ENCODE peak calls at places on chromosomes 6 and 20, in seven cellular contexts. G, T, N, Q, P, B and X are unnamed samples.

GRCh38 chr20:46132705-46133120 is 14.6 kb downstream of the CD40 start:
- DNase-seq in P (peak; percentile 67), T (peak; percentile 76), G (peak; percentile 84), Q (peak; percentile 76), N (peak; percentile 53), B (peak; percentile 54), X (peak; percentile 93)

GRCh38 chr6:80439721-80440488 is 333.4 kb downstream of the BCKDHB start:
- DNase-seq in N (no peak), Q (no peak), P (no peak), B (no peak), G (no peak), T (no peak), X (no peak)

GRCh38 chr6:29553268-29554057 is 6.1 kb downstream of the UBD start:
- DNase-seq in B (peak; percentile 57), P (no peak), Q (peak; percentile 9), T (peak; percentile 67), N (peak; percentile 20), G (peak; percentile 78), X (peak; percentile 88)

GRCh38 chr6:16659471-16660156 is 101.6 kb downstream of the ATXN1 start:
- DNase-seq in P (no peak), Q (no peak), T (no peak), G (no peak), B (no peak), N (no peak), X (no peak)

GRCh38 chr20:53080969-53081871 is 109.1 kb downstream of the TSHZ2 start:
- DNase-seq in N (no peak), T (no peak), G (no peak), Q (no peak), B (peak; percentile 69), P (no peak), X (peak; percentile 6)

GRCh38 chr20:52242237-52243230 is 51.0 kb upstream of the ZFP64 start:
- DNase-seq in G (peak; percentile 49), N (no peak), Q (peak; percentile 15), P (no peak), T (no peak), B (peak; percentile 52), X (peak; percentile 22)

GRCh38 chr6:42120895-42121865 is 21.2 kb downstream of the C6orf132 start:
- DNase-seq in Q (no peak), T (no peak), N (no peak), G (no peak), P (no peak), B (peak; percentile 9), X (no peak)

GRCh38 chr20:47799116-47799715 is 13.9 kb upstream of the SULF2 start:
- DNase-seq in T (no peak), G (no peak), N (no peak), P (no peak), Q (no peak), B (no peak), X (no peak)

GRCh38 chr6:128600397-128600951 is 80.1 kb upstream of the PTPRK start:
- DNase-seq in P (peak; percentile 40), B (peak; percentile 93), N (no peak), Q (peak; percentile 88), T (no peak), G (no peak), X (no peak)

GRCh38 chr6:2063547-2063946 is 181.9 kb downstream of the GMDS start:
- DNase-seq in Q (no peak), G (no peak), T (no peak), P (no peak), B (no peak), N (no peak), X (no peak)

GRCh38 chr6:67736161-67736560 is 898.9 kb upstream of the ADGRB3 start:
- DNase-seq in G (no peak), B (no peak), N (no peak), T (no peak), Q (no peak), P (no peak), X (no peak)

GRCh38 chr6:76026101-76026500 is 46.4 kb downstream of the IMPG1 start:
- DNase-seq in G (no peak), Q (peak; percentile 6), B (peak; percentile 3), P (peak; percentile 37), T (no peak), N (no peak), X (no peak)

GRCh38 chr20:49850463-49851233 is 38.0 kb downstream of the SLC9A8 start:
- DNase-seq in P (no peak), B (no peak), G (no peak), Q (no peak), N (no peak), T (no peak), X (no peak)

GRCh38 chr6:87257975-87258374 is 64.4 kb upstream of the SMIM8 start:
- DNase-seq in N (no peak), B (no peak), T (no peak), Q (no peak), P (no peak), G (no peak), X (no peak)

GRCh38 chr20:12594410-12595130 is 414.2 kb upstream of the SPTLC3 start:
- DNase-seq in B (peak; percentile 14), T (no peak), N (no peak), G (peak; percentile 52), Q (peak; percentile 32), P (no peak), X (no peak)

GRCh38 chr6:15239606-15240364 is 6.1 kb upstream of the JARID2 start:
- DNase-seq in N (no peak), T (no peak), Q (no peak), P (no peak), G (no peak), B (no peak), X (no peak)

GRCh38 chr6:126701799-126702198 is 361.9 kb downstream of the CENPW start:
- DNase-seq in N (no peak), P (no peak), Q (peak; percentile 41), T (no peak), G (no peak), B (peak; percentile 45), X (no peak)

DNA sequence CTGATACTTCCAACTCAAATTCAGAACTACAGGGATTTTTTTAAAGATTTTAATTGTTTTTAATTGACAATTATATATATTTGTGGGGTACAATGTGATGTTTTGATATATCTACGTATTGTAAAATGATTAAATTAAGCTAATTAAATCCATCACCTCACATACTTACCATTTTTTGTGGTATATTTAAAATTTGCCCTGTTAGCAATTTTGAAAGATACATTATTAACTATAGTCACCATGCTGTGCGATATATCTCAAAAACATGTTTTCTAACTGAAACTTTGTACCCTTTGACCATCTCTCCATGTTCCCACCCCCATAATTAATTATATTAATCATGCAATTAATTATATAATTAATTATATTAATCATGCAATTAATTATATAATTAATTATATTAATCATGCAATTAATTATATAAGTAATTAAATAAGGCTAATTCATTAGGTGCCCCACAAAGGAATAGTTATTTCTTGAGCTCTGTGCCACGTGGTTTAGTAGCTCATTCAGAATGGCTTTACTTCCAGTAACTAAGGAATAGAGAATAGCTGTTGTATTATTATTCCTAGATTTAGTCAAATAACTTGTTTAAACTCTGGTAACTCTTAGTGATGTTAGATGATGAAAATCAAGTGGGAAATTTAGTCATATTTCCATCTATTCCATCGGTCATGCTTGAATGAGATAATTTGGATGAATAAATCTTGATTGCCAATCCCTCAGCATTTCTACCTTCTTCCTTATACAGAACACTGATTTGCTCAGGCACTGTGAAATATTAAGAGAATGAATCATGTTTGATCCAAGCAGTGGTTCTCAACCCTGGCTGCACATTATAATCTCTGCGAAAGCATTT is 25.1 kb downstream of the LOC128125822 start:
- DNase-seq in N (no peak), T (no peak), B (no peak), G (no peak), Q (no peak), P (no peak), X (no peak)
- H3K4me3 ChIP-seq in N (peak overlapping the region; percentile 55), T (no peak overlapping the region), B (peak overlapping the region; percentile 78), G (peak overlapping the region; percentile 57), Q (no peak overlapping the region), P (no peak overlapping the region), X (peak overlapping the region; percentile 58)

GRCh38 chr6:163306000-163306399 is 108.5 kb upstream of the QKI start:
- DNase-seq in P (no peak), N (no peak), T (no peak), Q (no peak), G (no peak), B (no peak), X (no peak)

GRCh38 chr6:163310096-163310972 is 104.2 kb upstream of the QKI start:
- DNase-seq in Q (no peak), P (no peak), N (no peak), G (no peak), B (no peak), T (no peak), X (no peak)

GRCh38 chr6:163310973-163311383 is 103.5 kb upstream of the QKI start:
- DNase-seq in T (no peak), N (no peak), B (no peak), G (no peak), Q (no peak), P (no peak), X (no peak)

GRCh38 chr6:163309491-163310026 is 105.0 kb upstream of the QKI start:
- DNase-seq in N (no peak), G (no peak), Q (no peak), B (peak; percentile 37), P (no peak), T (no peak), X (no peak)

GRCh38 chr6:163308629-163309276 is 105.8 kb upstream of the QKI start:
- DNase-seq in B (no peak), T (no peak), Q (no peak), N (no peak), G (no peak), P (no peak), X (no peak)
- H3K4me3 ChIP-seq in B (no peak overlapping the region), T (no peak overlapping the region), Q (no peak overlapping the region), N (no peak overlapping the region), G (no peak overlapping the region), P (no peak overlapping the region), X (no peak overlapping the region)

DNA sequence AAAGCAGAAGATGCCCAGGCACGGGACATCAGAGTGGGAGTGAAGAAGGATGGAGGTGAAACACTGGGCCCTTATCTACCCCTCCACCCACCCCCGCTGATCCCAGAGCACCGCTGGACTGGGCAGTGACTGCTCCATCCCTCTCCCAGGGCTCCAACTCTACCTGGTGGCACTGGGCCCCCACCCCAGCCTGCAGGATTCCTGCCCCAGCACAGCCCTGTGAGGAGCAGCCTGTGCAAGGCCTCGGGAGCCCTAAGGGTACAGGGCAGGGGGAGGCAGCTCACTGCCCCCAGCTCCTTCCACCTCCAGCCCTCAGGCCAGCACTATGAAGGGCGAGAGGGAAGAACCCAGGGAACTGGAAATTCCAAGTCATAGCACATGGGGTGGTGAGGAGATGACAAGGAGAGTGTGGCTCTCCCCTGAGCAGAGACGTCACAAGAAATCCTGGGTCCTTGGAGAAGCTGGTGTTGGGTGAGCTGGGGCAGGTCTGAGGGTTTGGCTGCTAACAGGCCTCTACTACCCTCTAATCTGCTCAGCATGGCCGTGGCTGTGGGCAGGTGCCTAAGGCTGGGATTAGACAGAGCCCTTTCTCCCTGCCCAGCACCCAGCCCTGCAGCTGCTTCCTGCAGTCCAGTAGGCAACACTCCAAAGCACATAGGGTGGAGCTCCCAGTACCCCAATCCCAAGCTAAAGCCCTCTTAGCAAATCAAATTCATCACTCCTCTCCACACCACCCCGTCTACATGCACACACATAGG is 3.5 kb downstream of the CST3 start:
- DNase-seq in Q (no peak), B (no peak), T (no peak), P (no peak), G (no peak), N (no peak), X (no peak)
- H3K4me3 ChIP-seq in Q (no peak overlapping the region), B (no peak overlapping the region), T (no peak overlapping the region), P (no peak overlapping the region), G (no peak overlapping the region), N (no peak overlapping the region), X (no peak overlapping the region)

DNA sequence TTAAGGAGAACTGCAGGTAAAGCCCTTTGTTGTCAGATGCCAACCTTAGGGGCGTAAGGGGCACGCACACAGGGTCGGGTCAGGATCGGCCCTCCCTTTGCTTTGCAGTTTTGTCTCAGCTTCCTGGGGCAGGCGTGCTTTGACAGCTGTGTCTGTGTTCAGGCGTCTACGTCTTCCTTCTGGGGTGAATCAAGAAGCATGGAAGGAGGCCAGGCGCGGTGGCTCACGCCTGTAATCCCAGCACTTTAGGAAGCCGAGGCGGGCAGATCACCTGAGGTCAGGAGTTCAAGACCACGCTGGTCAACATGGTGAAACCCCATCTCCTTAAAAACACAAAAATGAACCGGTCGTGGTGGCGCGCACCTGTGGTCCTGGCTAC is 1.3 kb downstream of the ZGPAT start:
- DNase-seq in G (no peak), Q (no peak), N (no peak), T (no peak), P (no peak), B (no peak), X (no peak)
- H3K4me3 ChIP-seq in G (no peak overlapping the region), Q (peak overlapping the region; percentile 71), N (peak overlapping the region; percentile 53), T (peak overlapping the region; percentile 99), P (peak overlapping the region; percentile 84), B (peak overlapping the region; percentile 89), X (no peak overlapping the region)